ENCODE peak calls at places on chromosome 15, in eight cellular contexts. P is H9; Q is naive thymus-derived CD4-positive, alpha-beta T cell; T is suprapubic skin; D is heart left ventricle; S is Karpas-422; H is Peyer's patch; Z is lower lobe of right lung. L is an unnamed sample.

GRCh38 chr15:51144021-51144532 is 49.4 kb upstream of the TNFAIP8L3 start:
- DNase-seq in P (no peak), Q (no peak), T (no peak), D (no peak), S (no peak), H (no peak), Z (no peak), L (no peak)

GRCh38 chr15:66614456-66615174 is 48.8 kb upstream of the LCTL start:
- DNase-seq in P (no peak), Q (no peak), T (no peak), D (no peak), S (no peak), H (no peak), Z (peak; percentile 19), L (no peak)

GRCh38 chr15:74780983-74781672 is 752 bp upstream of the CSK start:
- DNase-seq in P (no peak), Q (peak; percentile 44), T (no peak), D (no peak), S (peak; percentile 86), H (peak; percentile 63), Z (no peak), L (no peak)

GRCh38 chr15:99279290-99279689 is 28.0 kb downstream of the LRRC28 start:
- DNase-seq in P (no peak), Q (no peak), T (no peak), D (no peak), S (no peak), H (no peak), Z (no peak), L (no peak)

GRCh38 chr15:70268698-70269251 is 171.1 kb upstream of the TLE3 start:
- DNase-seq in P (no peak), Q (no peak), T (no peak), D (no peak), S (peak; percentile 88), H (peak; percentile 64), Z (no peak), L (no peak)

GRCh38 chr15:70573121-70573850 is 190.1 kb downstream of the UACA start:
- DNase-seq in P (no peak), Q (no peak), T (peak; percentile 31), D (no peak), S (no peak), H (no peak), Z (no peak), L (no peak)

GRCh38 chr15:71136159-71137137 is 21.2 kb downstream of the THSD4 start:
- DNase-seq in P (peak; percentile 69), Q (no peak), T (no peak), D (peak; percentile 36), S (no peak), H (no peak), Z (no peak), L (no peak)

GRCh38 chr15:70778258-70779076 is 15.1 kb upstream of the UACA start:
- DNase-seq in P (no peak), Q (no peak), T (no peak), D (no peak), S (no peak), H (no peak), Z (no peak), L (no peak)

GRCh38 chr15:92869263-92869940 is 30.7 kb upstream of the CHD2 start:
- DNase-seq in P (no peak), Q (no peak), T (no peak), D (no peak), S (peak; percentile 35), H (no peak), Z (no peak), L (no peak)

GRCh38 chr15:35194296-35194695 is 109.2 kb upstream of the NANOGP8 start:
- DNase-seq in P (no peak), Q (no peak), T (no peak), D (no peak), S (no peak), H (no peak), Z (no peak), L (no peak)

GRCh38 chr15:57353317-57353804 is 22.9 kb upstream of the CGNL1 start:
- DNase-seq in P (no peak), Q (no peak), T (no peak), D (no peak), S (no peak), H (no peak), Z (no peak), L (no peak)

GRCh38 chr15:63597033-63597790 is at the start of gene FBXL22:
- DNase-seq in P (peak; percentile 28), Q (no peak), T (no peak), D (peak; percentile 69), S (no peak), H (no peak), Z (peak; percentile 61), L (no peak)

GRCh38 chr15:28955686-28956421 is 70.1 kb downstream of the APBA2 start:
- DNase-seq in P (no peak), Q (no peak), T (no peak), D (no peak), S (no peak), H (no peak), Z (no peak), L (no peak)

DNA sequence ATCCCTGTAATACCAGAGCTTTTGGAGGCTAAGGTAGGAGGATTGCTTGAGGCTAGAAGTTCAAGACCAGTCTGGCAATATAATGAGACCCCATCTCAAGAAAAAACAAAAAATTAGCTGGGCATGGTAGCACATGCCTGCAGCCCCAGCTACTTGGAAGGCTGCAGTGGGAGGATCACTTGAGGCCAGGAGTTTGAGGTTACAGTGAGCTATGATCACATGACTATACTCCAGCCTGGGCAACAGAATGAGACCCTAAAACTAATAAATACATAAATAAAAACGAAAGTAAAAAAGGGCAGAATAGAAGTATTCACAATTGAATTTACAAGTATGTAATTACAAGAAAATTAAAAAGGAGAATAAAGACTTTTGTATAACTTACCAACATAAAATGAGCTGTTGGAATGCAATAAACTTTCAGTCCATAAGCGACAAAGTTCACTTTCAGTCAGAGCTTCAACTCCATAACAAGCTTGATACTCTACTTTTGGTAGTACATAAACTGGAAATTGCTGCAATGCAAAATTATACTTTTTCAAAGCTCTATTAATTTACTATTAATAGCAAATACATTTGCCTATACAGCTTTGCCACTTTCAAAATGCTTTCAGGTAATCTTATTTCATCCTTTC is 36.8 kb downstream of the ICE2 start:
- DNase-seq in P (no peak), Q (no peak), T (no peak), D (no peak), S (no peak), H (no peak), Z (no peak), L (no peak)
- H3K4me1 ChIP-seq in P (no peaks in the 10 kb centered on the region), Q (no peaks in the 10 kb centered on the region), T (no peaks in the 10 kb centered on the region), D (no peaks in the 10 kb centered on the region), S (peaks cover 14% of the 10 kb centered on the region), H (no peaks in the 10 kb centered on the region), Z (no peaks in the 10 kb centered on the region), L (no peaks in the 10 kb centered on the region)

GRCh38 chr15:40454904-40455391 is 14.2 kb downstream of the BAHD1 start:
- DNase-seq in P (no peak), Q (no peak), T (no peak), D (no peak), S (no peak), H (no peak), Z (no peak), L (no peak)
- H3K27ac ChIP-seq in P (no peak overlapping the region), Q (peak overlapping the region; percentile 63), T (no peak overlapping the region), D (no peak overlapping the region), S (no peak overlapping the region), H (no peak overlapping the region), Z (no peak overlapping the region), L (no peak overlapping the region)

DNA sequence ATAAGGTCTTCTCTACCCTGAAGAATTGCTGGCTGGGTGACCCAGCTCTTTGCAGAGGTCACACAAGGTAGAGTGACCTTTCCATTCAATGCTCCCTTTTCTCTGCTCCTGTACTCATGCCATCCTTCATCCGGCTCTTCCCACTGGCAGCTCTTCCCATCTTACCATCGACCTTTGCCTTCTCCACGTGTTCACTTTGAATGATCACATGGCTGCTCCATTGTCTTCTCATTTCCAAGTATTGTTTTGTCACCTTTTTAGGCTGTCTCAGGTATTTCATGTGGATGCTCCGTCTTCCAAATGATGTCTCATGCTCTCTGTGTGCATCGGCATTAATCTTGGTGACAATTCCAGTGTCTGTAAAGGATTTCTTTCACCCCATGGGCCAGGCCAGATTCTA is 76.6 kb upstream of the ONECUT1 start:
- DNase-seq in P (no peak), Q (no peak), T (no peak), D (no peak), S (no peak), H (no peak), Z (no peak), L (no peak)
- H3K4me1 ChIP-seq in P (peaks cover 3% of the 10 kb centered on the region), Q (no peaks in the 10 kb centered on the region), T (no peaks in the 10 kb centered on the region), D (no peaks in the 10 kb centered on the region), S (no peaks in the 10 kb centered on the region), H (no peaks in the 10 kb centered on the region), Z (no peaks in the 10 kb centered on the region), L (no peaks in the 10 kb centered on the region)

DNA sequence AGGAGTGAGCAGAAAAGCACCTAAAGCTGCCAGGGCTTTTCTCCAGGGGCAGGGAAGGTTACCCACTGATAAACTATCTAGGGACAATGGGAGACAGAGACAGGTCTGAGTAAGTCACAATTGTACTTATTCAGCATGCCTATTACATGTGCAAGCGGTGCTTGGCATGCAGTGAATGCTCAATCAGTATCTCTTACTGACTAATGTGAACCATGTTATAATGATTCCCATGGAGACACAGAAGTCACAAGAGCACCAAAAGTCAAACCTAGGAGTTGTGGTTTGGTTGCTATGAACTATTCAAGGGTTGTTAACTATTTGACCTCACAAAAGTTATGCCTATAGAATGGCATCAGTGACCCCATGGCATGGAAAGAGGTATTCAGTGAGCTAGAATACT is 50.0 kb upstream of the RASGRP1 start:
- DNase-seq in P (no peak), Q (no peak), T (no peak), D (no peak), S (no peak), H (no peak), Z (no peak), L (no peak)
- H3K27ac ChIP-seq in P (no peak overlapping the region), Q (no peak overlapping the region), T (no peak overlapping the region), D (no peak overlapping the region), S (no peak overlapping the region), H (no peak overlapping the region), Z (no peak overlapping the region), L (no peak overlapping the region)

DNA sequence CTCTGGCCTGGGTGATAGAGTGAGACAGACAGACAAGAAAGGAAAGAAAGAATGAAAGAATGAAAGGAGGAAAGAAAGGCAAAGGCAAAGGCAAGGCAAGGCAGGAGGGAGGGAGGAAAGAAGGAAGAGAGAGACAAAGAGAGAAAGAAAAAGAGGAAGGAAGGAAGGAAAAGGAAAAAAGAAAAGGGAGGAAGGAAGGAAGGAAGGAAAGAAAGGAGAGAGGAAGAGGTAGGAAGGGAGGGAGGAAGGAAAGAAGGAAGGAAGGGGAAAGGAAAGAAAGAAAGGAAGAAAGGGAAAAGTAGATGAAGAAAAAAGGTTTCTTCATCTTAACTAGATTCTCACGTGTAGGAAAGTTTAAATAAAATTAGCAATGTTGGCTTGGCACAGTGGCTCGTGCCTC is 142.2 kb downstream of the GREM1 start:
- DNase-seq in P (no peak), Q (no peak), T (no peak), D (no peak), S (no peak), H (no peak), Z (no peak), L (no peak)
- H3K4me1 ChIP-seq in P (no peaks in the 10 kb centered on the region), Q (no peaks in the 10 kb centered on the region), T (peaks cover 12% of the 10 kb centered on the region), D (no peaks in the 10 kb centered on the region), S (no peaks in the 10 kb centered on the region), H (no peaks in the 10 kb centered on the region), Z (no peaks in the 10 kb centered on the region), L (no peaks in the 10 kb centered on the region)

L was measured in CD4-positive, CD25-positive, alpha-beta regulatory T cell.